ENCODE peak calls at places on chromosomes 4 and X, in ten cellular contexts. Q is NT2/D1; L is GM12864; V is AG04449; K is body of pancreas; E is pancreas; A is GM12865; H is lower leg skin; N is naive thymus-derived CD4-positive, alpha-beta T cell; S is sigmoid colon. R is an unnamed sample.

GRCh38 chrX:115330498-115331138 is 41.1 kb downstream of the LUZP4 start:
- DNase-seq in N (peak; percentile 36), Q (no peak), V (no peak), K (peak; percentile 32), E (peak; percentile 58), S (peak; percentile 71), A (peak; percentile 69), H (no peak), L (peak; percentile 8), R (no peak)

GRCh38 chr4:99642725-99643489 is 14.7 kb downstream of the C4orf54 start:
- DNase-seq in N (no peak), V (no peak), K (peak; percentile 64), H (no peak), L (no peak), E (peak; percentile 40), S (peak; percentile 81), Q (no peak), A (no peak), R (no peak)

GRCh38 chrX:14496674-14497073 is 32.7 kb upstream of the GLRA2 start:
- DNase-seq in N (peak; percentile 0), Q (no peak), L (no peak), S (no peak), H (no peak), K (no peak), A (peak; percentile 5), E (no peak), V (no peak), R (no peak)

GRCh38 chr4:3836802-3837601 is 70.8 kb downstream of the ADRA2C start:
- DNase-seq in K (no peak), H (no peak), E (no peak), V (no peak), Q (no peak), S (no peak), A (peak; percentile 23), N (no peak), L (no peak), R (no peak)

GRCh38 chr4:53365121-53365485 is 758 bp downstream of the SCFD2 start:
- DNase-seq in H (no peak), E (peak; percentile 19), Q (no peak), N (no peak), K (peak; percentile 7), S (no peak), L (no peak), A (peak; percentile 51), V (no peak), R (no peak)

GRCh38 chr4:88756149-88756548 is 58.5 kb upstream of the NAP1L5 start:
- DNase-seq in N (no peak), V (no peak), H (no peak), L (no peak), Q (no peak), A (no peak), K (no peak), S (no peak), E (no peak), R (no peak)

GRCh38 chr4:153497091-153497531 is 31.0 kb downstream of the TMEM131L start:
- DNase-seq in E (no peak), L (no peak), A (peak; percentile 70), S (no peak), V (no peak), Q (no peak), H (no peak), K (no peak), N (peak; percentile 64), R (peak; percentile 41)

GRCh38 chrX:120727503-120727902 is 97.6 kb upstream of the C1GALT1C1 start:
- DNase-seq in K (no peak), V (no peak), N (no peak), Q (no peak), L (no peak), S (no peak), A (no peak), E (no peak), H (no peak), R (no peak)

GRCh38 chr4:85522277-85522676 is 47.3 kb downstream of the ARHGAP24 start:
- DNase-seq in E (no peak), V (no peak), S (no peak), H (no peak), K (no peak), A (no peak), N (no peak), Q (no peak), L (no peak), R (no peak)

GRCh38 chrX:129981752-129982299 is 609 bp upstream of the BCORL1 start:
- DNase-seq in S (no peak), N (no peak), Q (no peak), E (no peak), V (no peak), L (no peak), A (no peak), H (no peak), K (no peak), R (no peak)

GRCh38 chrX:129981207-129981553 is 1.3 kb upstream of the BCORL1 start:
- DNase-seq in K (no peak), E (no peak), L (no peak), Q (no peak), V (no peak), H (no peak), S (no peak), A (no peak), N (no peak), R (no peak)

GRCh38 chrX:129983575-129984131 is 1.2 kb downstream of the BCORL1 start:
- DNase-seq in E (peak; percentile 14), V (no peak), H (no peak), S (peak; percentile 65), K (no peak), N (no peak), Q (no peak), L (no peak), A (no peak), R (peak; percentile 1)

GRCh38 chrX:129982300-129983246 is at the start of gene BCORL1:
- DNase-seq in Q (peak; percentile 74), S (peak; percentile 97), N (peak; percentile 78), K (peak; percentile 92), H (peak; percentile 86), E (peak; percentile 86), V (peak; percentile 55), L (peak; percentile 65), A (peak; percentile 95), R (peak; percentile 86)

GRCh38 chrX:129984196-129984962 is 1.9 kb downstream of the BCORL1 start:
- DNase-seq in A (peak; percentile 25), Q (no peak), N (peak; percentile 24), L (no peak), V (no peak), E (peak; percentile 17), H (no peak), K (peak; percentile 16), S (peak; percentile 67), R (peak; percentile 65)
- H3K4me3 ChIP-seq in A (peak overlapping the region; percentile 66), Q (peak overlapping the region; percentile 37), N (no peak overlapping the region), L (peak overlapping the region; percentile 53), V (peak overlapping the region; percentile 59), E (no peak overlapping the region), H (peak overlapping the region; percentile 9), K (no peak overlapping the region), S (no peak overlapping the region), R (no peak overlapping the region)

DNA sequence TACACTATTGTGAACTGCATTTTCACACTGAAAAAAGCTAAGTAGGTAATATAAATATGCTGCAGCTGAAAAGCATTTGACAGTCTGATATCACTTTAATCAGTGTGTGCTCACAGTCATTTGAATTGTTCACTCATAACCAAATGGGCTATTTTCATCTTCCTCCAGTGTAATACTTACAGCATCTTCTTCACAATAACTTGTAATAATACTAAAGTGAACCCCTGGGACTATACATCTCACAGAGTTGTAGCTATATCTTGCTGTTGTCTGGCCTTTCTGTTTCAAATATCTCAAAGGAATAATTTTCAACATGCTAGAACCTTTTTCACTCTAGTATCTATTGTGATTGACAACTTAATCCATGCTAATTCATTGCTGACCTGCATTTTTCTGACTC is 66.8 kb upstream of the GALNTL6 start:
- DNase-seq in S (no peak), A (no peak), Q (no peak), L (no peak), H (no peak), V (no peak), N (no peak), E (no peak), K (no peak), R (no peak)
- H3K4me3 ChIP-seq in S (no peak overlapping the region), A (no peak overlapping the region), Q (no peak overlapping the region), L (no peak overlapping the region), H (no peak overlapping the region), V (no peak overlapping the region), N (no peak overlapping the region), E (no peak overlapping the region), K (no peak overlapping the region), R (no peak overlapping the region)

DNA sequence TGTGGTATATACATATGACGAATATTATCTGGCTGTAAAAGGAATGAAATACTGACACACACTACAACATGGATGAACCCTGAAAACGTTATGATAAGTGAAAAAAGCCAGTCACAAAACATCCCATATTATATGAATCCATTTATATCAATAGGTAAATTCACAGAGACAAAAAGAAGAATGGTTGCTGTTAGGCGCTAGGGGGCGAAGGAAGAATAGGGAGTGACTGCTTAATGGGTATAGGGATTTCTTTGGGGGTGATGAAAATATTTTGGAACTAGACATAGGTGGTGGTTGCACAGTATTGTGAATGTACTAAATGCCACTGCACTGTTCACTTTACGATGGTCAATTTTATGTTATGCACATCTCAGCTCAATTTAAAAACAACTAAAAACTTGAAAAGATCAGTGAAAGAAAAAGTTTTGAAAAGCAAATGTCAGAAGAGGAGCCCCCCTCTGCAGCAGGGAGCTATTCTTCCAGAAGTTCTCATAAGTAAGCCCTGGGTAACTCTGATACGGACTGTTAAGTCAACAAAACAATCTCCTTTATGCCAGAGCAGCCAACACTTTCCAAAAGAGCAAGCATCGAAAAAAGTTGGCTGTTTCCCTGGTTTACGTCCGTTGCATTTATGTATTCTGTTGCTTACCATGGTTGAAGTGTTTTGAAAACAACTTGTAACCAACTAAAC is 96.3 kb upstream of the EGFL6 start:
- DNase-seq in H (no peak), S (no peak), A (peak; percentile 49), L (no peak), N (no peak), E (no peak), Q (no peak), K (no peak), V (no peak), R (no peak)
- H3K4me3 ChIP-seq in H (no peak overlapping the region), S (no peak overlapping the region), A (peak overlapping the region; percentile 49), L (peak overlapping the region; percentile 10), N (peak overlapping the region; percentile 44), E (no peak overlapping the region), Q (no peak overlapping the region), K (no peak overlapping the region), V (no peak overlapping the region), R (peak overlapping the region; percentile 57)

DNA sequence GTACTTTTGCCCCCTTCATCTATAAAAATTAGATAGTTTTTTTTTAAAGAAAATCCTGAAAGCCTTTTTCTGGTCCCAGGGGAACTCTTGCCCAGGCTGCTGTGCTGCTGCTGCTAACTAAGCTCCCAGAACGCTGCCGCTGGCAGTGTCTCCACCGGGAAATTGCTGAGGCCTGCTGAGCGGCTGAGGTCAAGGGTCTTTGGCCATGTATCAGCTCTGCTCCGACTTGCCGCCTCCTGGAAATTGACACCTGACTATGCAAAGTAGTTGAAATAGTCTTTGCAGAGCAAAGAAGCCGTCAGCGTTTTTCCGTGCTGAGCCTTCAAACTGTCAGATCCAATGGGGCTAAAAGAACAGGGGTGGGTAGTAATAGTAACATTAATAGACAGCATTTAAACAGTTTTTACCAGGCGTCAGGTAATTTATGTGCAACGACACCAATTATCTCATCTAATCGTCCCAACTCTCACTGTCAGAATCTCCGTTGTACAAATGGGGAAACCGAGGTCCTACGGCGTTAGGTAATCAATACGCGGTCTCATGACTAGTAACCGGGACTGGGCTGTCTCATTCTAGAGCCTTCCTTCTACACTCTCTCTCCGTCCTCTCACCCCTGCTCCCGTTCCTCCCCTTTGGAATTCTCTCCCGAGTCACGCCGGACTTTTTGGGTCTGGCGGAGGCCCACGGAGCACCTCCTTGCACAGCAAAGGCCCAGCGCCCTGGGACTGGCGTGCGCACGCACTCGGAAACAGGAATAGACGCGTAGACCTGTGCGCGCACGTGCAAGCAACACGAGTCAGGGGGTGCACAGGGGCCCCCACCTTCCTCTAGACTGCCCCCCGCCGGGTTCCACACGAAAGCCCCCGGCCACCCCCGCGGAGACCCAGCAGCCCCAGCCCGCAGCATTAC is 595 bp downstream of the QDPR start:
- DNase-seq in S (peak; percentile 85), L (no peak), Q (no peak), E (peak; percentile 58), H (peak; percentile 21), K (peak; percentile 66), V (no peak), A (peak; percentile 79), N (no peak), R (no peak)
- H3K4me3 ChIP-seq in S (peak overlapping the region; percentile 83), L (peak overlapping the region; percentile 65), Q (peak overlapping the region; percentile 84), E (peak overlapping the region; percentile 64), H (peak overlapping the region; percentile 70), K (peak overlapping the region; percentile 89), V (peak overlapping the region; percentile 59), A (peak overlapping the region; percentile 57), N (peak overlapping the region; percentile 94), R (peak overlapping the region; percentile 60)

R was measured in CD8-positive, alpha-beta memory T cell.